ENCODE peak calls at places on chromosomes 2 and 18, in ten cellular contexts. T is natural killer cell, O is choroid plexus epithelial cell, W is HFF-Myc, I is coronary artery, M is ovary, Z is OCI-LY7, K is kidney, D is neural crest cell, U is HepG2. E is an unnamed sample.

GRCh38 chr18:32771169-32771751 is 1.6 kb downstream of the KLHL14 start:
- DNase-seq in W (no peak), M (peak), O (peak), Z (peak), K (peak), D (peak), U (peak), I (no peak), T (no peak), E (no peak)

GRCh38 chr2:239710953-239711861 is 310.4 kb upstream of the HDAC4 start:
- DNase-seq in O (no peak), M (no peak), I (peak), T (no peak), D (no peak), K (peak), Z (no peak), U (no peak), W (no peak), E (peak)

GRCh38 chr2:120656273-120656960 is 79.3 kb upstream of the GLI2 start:
- DNase-seq in Z (no peak), I (peak), T (no peak), K (no peak), D (no peak), W (no peak), M (no peak), U (no peak), O (no peak), E (peak)

GRCh38 chr2:235199128-235199527 is 247.3 kb downstream of the SH3BP4 start:
- DNase-seq in Z (no peak), O (no peak), W (no peak), I (no peak), D (no peak), T (no peak), U (no peak), K (no peak), M (no peak), E (no peak)

GRCh38 chr18:32595735-32596134 is 125.1 kb upstream of the GAREM1 start:
- DNase-seq in O (no peak), U (no peak), K (no peak), M (no peak), T (no peak), W (no peak), Z (no peak), D (no peak), I (no peak), E (no peak)

GRCh38 chr2:110820128-110820527 is 87.8 kb downstream of the ACOXL start:
- DNase-seq in Z (peak), M (no peak), K (no peak), T (no peak), O (no peak), I (no peak), U (no peak), W (no peak), D (no peak), E (no peak)

GRCh38 chr2:20135631-20136050 is 84.2 kb upstream of the LAPTM4A start:
- DNase-seq in D (peak), I (no peak), T (no peak), K (peak), O (peak), M (peak), Z (peak), W (no peak), U (peak), E (no peak)

GRCh38 chr2:2579814-2580213 is 248.7 kb upstream of the MYT1L start:
- DNase-seq in O (no peak), I (peak), T (no peak), K (no peak), D (no peak), U (no peak), Z (no peak), M (no peak), W (no peak), E (no peak)

GRCh38 chr2:85865539-85866164 is 23.1 kb downstream of the ST3GAL5 start:
- DNase-seq in D (no peak), K (no peak), U (no peak), M (no peak), T (no peak), I (no peak), W (no peak), Z (no peak), O (peak), E (no peak)

GRCh38 chr2:133919285-133919684 is 334.6 kb upstream of the MGAT5 start:
- DNase-seq in W (no peak), U (no peak), O (no peak), M (no peak), T (no peak), Z (no peak), I (no peak), K (no peak), D (no peak), E (no peak)

GRCh38 chr2:65411056-65411795 is 21.2 kb downstream of the SPRED2 start:
- DNase-seq in D (no peak), M (no peak), U (peak), I (no peak), W (no peak), T (no peak), Z (no peak), O (no peak), K (no peak), E (no peak)

GRCh38 chr2:154452906-154453493 is 245.5 kb upstream of the KCNJ3 start:
- DNase-seq in K (no peak), I (no peak), T (no peak), D (no peak), O (peak), M (no peak), U (no peak), Z (peak), W (no peak), E (no peak)

GRCh38 chr2:192208848-192209247 is 14.1 kb upstream of the TMEFF2 start:
- DNase-seq in U (no peak), Z (no peak), I (no peak), T (no peak), M (no peak), K (no peak), D (no peak), O (no peak), W (no peak), E (no peak)

GRCh38 chr2:132387126-132387525 is 29.5 kb upstream of the GPR39 start:
- DNase-seq in U (no peak), K (no peak), O (no peak), M (no peak), D (no peak), T (no peak), Z (no peak), I (no peak), W (no peak), E (no peak)

GRCh38 chr2:128780434-128781080 is 461.9 kb upstream of the HS6ST1 start:
- DNase-seq in Z (no peak), M (no peak), U (no peak), T (no peak), D (no peak), I (no peak), O (no peak), K (no peak), W (no peak), E (no peak)

GRCh38 chr2:46001741-46002506 is 295.3 kb upstream of the EPAS1 start:
- DNase-seq in K (peak), T (no peak), M (no peak), D (no peak), W (no peak), O (peak), Z (no peak), I (no peak), U (peak), E (no peak)

GRCh38 chr2:105683145-105683544 is 61.6 kb upstream of the NCK2 start:
- DNase-seq in I (no peak), U (no peak), K (no peak), W (no peak), Z (no peak), O (no peak), D (no peak), M (no peak), T (no peak), E (no peak)

GRCh38 chr2:180604077-180604476 is 376.3 kb upstream of the UBE2E3 start:
- DNase-seq in Z (peak), M (no peak), D (no peak), I (no peak), W (no peak), U (peak), O (peak), K (no peak), T (no peak), E (no peak)

GRCh38 chr18:71405142-71405806 is 1116.4 kb downstream of the SOCS6 start:
- DNase-seq in W (no peak), Z (no peak), O (no peak), T (no peak), D (no peak), I (no peak), U (no peak), K (no peak), M (no peak), E (no peak)

GRCh38 chr2:132668986-132669853 is 785 bp downstream of the LYPD1 start:
- DNase-seq in Z (no peak), I (no peak), K (peak), W (no peak), M (peak), T (no peak), U (no peak), O (no peak), D (peak), E (no peak)

GRCh38 chr2:202671317-202672035 is 36.7 kb downstream of the FAM117B start:
- DNase-seq in M (no peak), I (no peak), D (no peak), T (no peak), K (no peak), U (no peak), Z (no peak), O (no peak), W (no peak), E (no peak)

GRCh38 chr2:181846359-181846758 is 45.2 kb upstream of the ITPRID2 start:
- DNase-seq in I (no peak), M (no peak), W (no peak), K (no peak), O (no peak), U (no peak), D (no peak), T (no peak), Z (no peak), E (no peak)

GRCh38 chr18:63148449-63149199 is 170.9 kb downstream of the BCL2 start:
- DNase-seq in U (no peak), D (no peak), T (no peak), M (no peak), Z (no peak), O (peak), K (no peak), W (no peak), I (no peak), E (no peak)

GRCh38 chr2:45913539-45913938 is 262.1 kb downstream of the PRKCE start:
- DNase-seq in Z (no peak), U (no peak), D (no peak), M (no peak), W (no peak), I (no peak), T (no peak), O (no peak), K (no peak), E (no peak)

GRCh38 chr2:11752906-11753305 is 6.5 kb downstream of the LPIN1 start:
- DNase-seq in O (no peak), D (no peak), W (no peak), Z (no peak), M (no peak), U (no peak), I (no peak), K (no peak), T (no peak), E (no peak)

GRCh38 chr18:69580107-69580506 is 179.4 kb downstream of the DOK6 start:
- DNase-seq in I (no peak), T (no peak), O (peak), Z (no peak), U (peak), D (no peak), M (no peak), K (no peak), W (no peak), E (no peak)

GRCh38 chr2:54494087-54494486 is 38.0 kb downstream of the SPTBN1 start:
- DNase-seq in D (no peak), K (no peak), M (no peak), T (no peak), U (no peak), Z (no peak), I (no peak), O (no peak), W (no peak), E (no peak)

GRCh38 chr2:54500404-54501147 is 44.4 kb downstream of the SPTBN1 start:
- DNase-seq in O (no peak), W (no peak), T (no peak), U (no peak), K (no peak), M (no peak), I (no peak), D (no peak), Z (no peak), E (no peak)

GRCh38 chr2:54499666-54500065 is 43.5 kb downstream of the SPTBN1 start:
- DNase-seq in I (no peak), U (no peak), T (no peak), Z (no peak), M (no peak), O (peak), D (no peak), K (no peak), W (peak), E (no peak)

GRCh38 chr2:54496920-54497319 is 40.8 kb downstream of the SPTBN1 start:
- DNase-seq in T (no peak), D (no peak), U (no peak), O (no peak), I (no peak), M (no peak), W (no peak), K (no peak), Z (peak), E (no peak)

DNA sequence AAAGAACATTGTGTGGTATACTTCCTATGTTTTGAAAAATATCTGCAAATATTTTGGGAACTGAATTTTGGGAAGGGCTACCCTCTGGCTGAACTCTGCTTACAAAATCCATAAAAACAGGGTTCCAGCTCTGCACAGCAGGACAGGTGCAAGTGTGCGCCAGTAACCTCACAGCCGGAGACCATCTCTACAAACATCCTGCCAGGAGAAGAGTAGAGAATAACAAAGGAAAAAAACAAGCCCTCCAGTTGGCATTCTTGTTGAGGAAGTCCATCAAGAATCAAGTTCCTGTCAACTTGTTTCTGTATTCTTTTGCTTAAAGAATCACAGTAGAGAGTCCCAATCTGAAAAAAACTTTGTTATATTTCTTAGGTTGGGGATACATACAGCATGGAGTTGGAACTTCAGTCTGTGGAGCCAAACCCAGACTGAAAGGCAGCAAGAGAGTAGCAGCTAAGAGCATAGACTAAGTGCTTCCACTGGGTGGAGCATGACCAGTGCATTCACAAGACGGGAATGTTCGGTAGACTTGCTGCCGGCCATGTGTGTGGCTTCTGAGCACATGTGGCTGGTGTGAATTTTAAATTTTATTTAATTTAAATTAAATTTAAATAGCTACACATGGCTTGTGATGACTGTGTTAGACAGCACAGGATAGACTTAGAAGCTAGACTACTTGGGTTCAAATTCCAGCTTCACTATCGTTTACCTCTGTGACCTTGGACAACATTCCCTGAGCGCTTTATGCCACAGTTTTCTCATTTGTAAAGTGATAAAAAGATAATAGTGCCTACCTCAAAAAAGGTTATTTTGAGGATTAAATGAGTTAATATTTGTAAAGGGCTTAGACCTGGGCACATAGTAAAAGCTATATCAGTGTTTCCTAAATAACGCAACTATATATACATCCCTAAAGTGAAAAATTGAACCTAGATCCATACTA is 41.9 kb downstream of the SPTBN1 start:
- DNase-seq in M (no peak), T (no peak), Z (peak), I (no peak), W (peak), K (no peak), O (peak), D (no peak), U (peak), E (no peak)
- TF ChIP-seq CTCF in M (peak), T (no peak), Z (peak), I (no peak), W (peak), K (peak), O (peak), D (peak), U (peak), E (peak)

GRCh38 chr2:96868555-96869280 is 1.2 kb downstream of the SEMA4C start:
- DNase-seq in K (peak), O (peak), T (peak), U (peak), W (peak), D (peak), I (peak), M (peak), Z (no peak), E (peak)
- TF ChIP-seq CTCF in K (no peak), O (peak), T (peak), U (peak), W (peak), D (peak), I (peak), M (peak), Z (peak), E (peak)

GRCh38 chr2:197207106-197207505 is 103.5 kb downstream of the ANKRD44 start:
- DNase-seq in M (no peak), K (no peak), W (no peak), T (no peak), O (no peak), D (no peak), Z (no peak), U (no peak), I (no peak), E (no peak)

GRCh38 chr2:197209274-197209673 is 101.3 kb downstream of the ANKRD44 start:
- DNase-seq in W (no peak), T (no peak), O (no peak), D (no peak), U (no peak), I (no peak), M (no peak), K (no peak), Z (peak), E (no peak)

GRCh38 chr2:197208841-197209240 is 101.7 kb downstream of the ANKRD44 start:
- DNase-seq in W (no peak), T (no peak), O (no peak), K (no peak), D (no peak), Z (peak), I (no peak), M (no peak), U (no peak), E (no peak)

GRCh38 chr2:197207608-197208007 is 103.0 kb downstream of the ANKRD44 start:
- DNase-seq in D (no peak), M (no peak), U (no peak), O (no peak), Z (no peak), K (no peak), I (no peak), T (no peak), W (no peak), E (no peak)

GRCh38 chr2:197208029-197208428 is 102.6 kb downstream of the ANKRD44 start:
- DNase-seq in K (no peak), D (no peak), I (no peak), T (no peak), O (no peak), Z (peak), U (no peak), M (no peak), W (no peak), E (no peak)
- TF ChIP-seq CTCF in K (no peak), D (no peak), I (no peak), T (no peak), O (no peak), Z (peak), U (no peak), M (no peak), W (no peak), E (no peak)

DNA sequence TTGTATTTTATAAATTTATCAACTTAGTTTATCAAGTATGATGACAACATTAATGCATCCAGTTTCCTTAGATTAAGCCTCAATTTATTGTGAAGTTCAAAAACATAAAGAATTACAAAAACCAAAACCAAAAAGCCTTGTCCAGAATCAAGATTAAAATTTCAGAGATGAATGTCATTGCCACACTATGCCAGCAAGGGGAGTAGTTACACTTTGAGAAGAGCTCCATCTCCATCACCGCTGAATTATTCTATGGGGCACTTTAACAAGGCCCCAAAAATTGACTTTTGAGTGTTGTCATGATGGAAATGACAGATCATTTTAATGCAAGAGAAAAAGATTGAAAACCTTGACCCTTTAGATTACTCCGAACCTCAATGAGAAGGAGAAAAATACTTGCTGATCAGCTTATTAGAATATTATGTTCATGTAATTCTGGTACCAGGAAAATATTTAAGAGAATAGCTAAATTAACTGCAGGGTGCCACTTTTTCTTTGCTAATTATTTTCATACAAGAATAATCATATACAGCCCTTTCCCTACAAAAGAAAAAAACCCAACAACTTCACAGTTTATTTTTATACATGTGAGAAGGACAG is 152.5 kb upstream of the AQP4 start:
- DNase-seq in U (peak), T (no peak), O (peak), D (no peak), Z (peak), W (no peak), M (no peak), I (no peak), K (no peak), E (no peak)
- TF ChIP-seq CTCF in U (peak), T (no peak), O (peak), D (peak), Z (peak), W (peak), M (no peak), I (no peak), K (peak), E (peak)

DNA sequence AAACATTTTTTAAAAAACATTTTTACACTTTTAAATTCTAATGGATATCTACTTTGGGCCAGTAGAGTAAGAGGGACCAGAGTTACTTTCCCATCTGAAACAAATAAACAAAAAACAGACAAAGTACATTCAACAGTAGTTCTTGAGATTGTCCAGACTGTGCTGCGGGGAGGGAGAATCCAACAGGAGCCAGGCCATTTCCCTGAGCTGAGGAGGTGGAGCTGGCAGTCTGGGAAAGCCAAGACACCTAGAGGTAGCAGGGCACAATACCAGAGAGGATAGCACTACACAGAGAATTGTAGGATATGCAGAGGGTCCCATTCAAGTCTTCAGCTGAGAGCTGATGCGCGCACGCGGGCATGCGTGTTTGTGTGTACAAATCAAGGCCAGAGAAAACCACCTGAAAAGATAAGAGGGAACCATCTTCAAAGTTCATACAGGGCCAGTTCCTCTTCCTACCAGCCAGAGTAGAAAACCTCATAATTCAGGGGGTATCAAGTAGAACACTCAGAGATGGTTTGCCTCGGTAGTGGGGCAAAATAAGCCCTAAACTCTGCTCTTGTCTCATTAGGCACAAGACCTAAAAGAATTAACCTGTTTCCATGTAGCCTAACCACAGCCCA is 44.0 kb downstream of the PTRHD1 start:
- DNase-seq in M (no peak), I (no peak), T (no peak), U (no peak), O (no peak), K (no peak), Z (no peak), W (no peak), D (no peak), E (no peak)
- TF ChIP-seq CTCF in M (no peak), I (no peak), T (no peak), U (no peak), O (no peak), K (no peak), Z (no peak), W (no peak), D (no peak), E (no peak)

E was measured in type B pancreatic cell.